ENCODE peak calls at places on chromosomes 1 and 21, in seven cellular contexts. Q, G, L, J, H, B and K are unnamed samples.

GRCh38 chr1:22970096-22970495 is 2.6 kb downstream of the LACTBL1 start:
- DNase-seq in Q (no peak), G (no peak), L (no peak), J (no peak), H (no peak), B (no peak), K (no peak)

GRCh38 chr1:168102482-168102881 is 34.2 kb downstream of the GPR161 start:
- DNase-seq in Q (no peak), G (no peak), L (no peak), J (no peak), H (no peak), B (no peak), K (peak)

GRCh38 chr1:90045853-90046563 is 51.1 kb downstream of the ZNF326 start:
- DNase-seq in Q (peak), G (peak), L (peak), J (peak), H (peak), B (no peak), K (peak)

GRCh38 chr1:26697441-26697977 is 1.7 kb downstream of the ARID1A start:
- DNase-seq in Q (no peak), G (no peak), L (no peak), J (no peak), H (no peak), B (no peak), K (no peak)

GRCh38 chr1:37890378-37891014 is 31.1 kb upstream of the MTF1 start:
- DNase-seq in Q (no peak), G (no peak), L (no peak), J (peak), H (peak), B (peak), K (peak)

GRCh38 chr21:16002872-16003466 is 273.2 kb downstream of the USP25 start:
- DNase-seq in Q (no peak), G (no peak), L (no peak), J (no peak), H (no peak), B (peak), K (peak)

GRCh38 chr1:43557744-43558245 is 27.1 kb downstream of the PTPRF start:
- DNase-seq in Q (no peak), G (no peak), L (no peak), J (peak), H (peak), B (no peak), K (no peak)

GRCh38 chr1:61434276-61434675 is 290.7 kb downstream of the TM2D1 start:
- DNase-seq in Q (no peak), G (no peak), L (no peak), J (no peak), H (no peak), B (no peak), K (peak)

GRCh38 chr1:199242162-199242561 is 603.3 kb downstream of the PTPRC start:
- DNase-seq in Q (no peak), G (no peak), L (no peak), J (no peak), H (no peak), B (no peak), K (no peak)

GRCh38 chr1:33818071-33818470 is 45.8 kb upstream of the HMGB4 start:
- DNase-seq in Q (no peak), G (no peak), L (no peak), J (peak), H (no peak), B (no peak), K (no peak)

GRCh38 chr21:38439336-38439900 is 58.9 kb downstream of the ERG start:
- DNase-seq in Q (no peak), G (no peak), L (no peak), J (no peak), H (no peak), B (no peak), K (no peak)

GRCh38 chr1:41547781-41548560 is 63.5 kb upstream of the EDN2 start:
- DNase-seq in Q (no peak), G (no peak), L (no peak), J (no peak), H (no peak), B (no peak), K (no peak)

GRCh38 chr1:36520771-36521420 is 38.2 kb upstream of the CSF3R start:
- DNase-seq in Q (no peak), G (no peak), L (no peak), J (no peak), H (no peak), B (no peak), K (no peak)

GRCh38 chr21:26041441-26042180 is 129.0 kb downstream of the APP start:
- DNase-seq in Q (no peak), G (no peak), L (no peak), J (no peak), H (no peak), B (no peak), K (peak)

GRCh38 chr1:165153182-165153581 is 203.3 kb downstream of the LMX1A start:
- DNase-seq in Q (no peak), G (no peak), L (no peak), J (no peak), H (no peak), B (no peak), K (no peak)

GRCh38 chr21:25949701-25950100 is 214.9 kb downstream of the GABPA start:
- DNase-seq in Q (no peak), G (no peak), L (no peak), J (no peak), H (no peak), B (no peak), K (no peak)

GRCh38 chr1:176765608-176766007 is 302.6 kb downstream of the PAPPA2 start:
- DNase-seq in Q (peak), G (no peak), L (no peak), J (peak), H (no peak), B (no peak), K (no peak)

GRCh38 chr21:40254540-40255455 is 387.6 kb downstream of the PCP4 start:
- DNase-seq in Q (no peak), G (no peak), L (no peak), J (no peak), H (no peak), B (no peak), K (no peak)

GRCh38 chr1:206814716-206815341 is 42.5 kb upstream of the IL10 start:
- DNase-seq in Q (no peak), G (no peak), L (no peak), J (no peak), H (peak), B (no peak), K (peak)

GRCh38 chr1:59096501-59096900 is 200.4 kb upstream of the FGGY start:
- DNase-seq in Q (no peak), G (no peak), L (no peak), J (no peak), H (no peak), B (no peak), K (no peak)

GRCh38 chr1:19437911-19438310 is 47.4 kb downstream of the CAPZB start:
- DNase-seq in Q (no peak), G (no peak), L (no peak), J (no peak), H (peak), B (no peak), K (peak)

GRCh38 chr1:233518344-233518743 is 95.6 kb upstream of the KCNK1 start:
- DNase-seq in Q (peak), G (peak), L (peak), J (peak), H (peak), B (no peak), K (no peak)

GRCh38 chr1:9816199-9816598 is 7.6 kb downstream of the CLSTN1 start:
- DNase-seq in Q (no peak), G (no peak), L (no peak), J (no peak), H (no peak), B (no peak), K (peak)

GRCh38 chr1:205444931-205445652 is 10.8 kb downstream of the BLACAT1 start:
- DNase-seq in Q (peak), G (peak), L (peak), J (peak), H (no peak), B (no peak), K (no peak)

GRCh38 chr1:209641216-209642181 is 10.7 kb downstream of the LAMB3 start:
- DNase-seq in Q (no peak), G (no peak), L (no peak), J (no peak), H (peak), B (no peak), K (no peak)

GRCh38 chr1:206459703-206460102 is 10.6 kb upstream of the IKBKE start:
- DNase-seq in Q (no peak), G (no peak), L (no peak), J (no peak), H (no peak), B (no peak), K (no peak)

GRCh38 chr1:167107456-167107855 is 13.6 kb downstream of the STYXL2 start:
- DNase-seq in Q (no peak), G (no peak), L (no peak), J (no peak), H (peak), B (peak), K (no peak)

GRCh38 chr1:115031595-115031994 is 2.0 kb downstream of the TSHB start:
- DNase-seq in Q (no peak), G (no peak), L (no peak), J (peak), H (no peak), B (no peak), K (no peak)

GRCh38 chr1:222627232-222627631 is 9.3 kb downstream of the MIA3 start:
- DNase-seq in Q (no peak), G (no peak), L (no peak), J (no peak), H (no peak), B (no peak), K (peak)

GRCh38 chr1:98421098-98421460 is 240.4 kb upstream of the SNX7 start:
- DNase-seq in Q (no peak), G (no peak), L (no peak), J (no peak), H (no peak), B (no peak), K (no peak)

GRCh38 chr1:27455166-27455811 is 34.7 kb downstream of the WASF2 start:
- DNase-seq in Q (no peak), G (no peak), L (no peak), J (no peak), H (no peak), B (no peak), K (no peak)

GRCh38 chr1:229893762-229894444 is 173.1 kb upstream of the GALNT2 start:
- DNase-seq in Q (no peak), G (no peak), L (no peak), J (no peak), H (no peak), B (no peak), K (no peak)

GRCh38 chr1:202586018-202586821 is 124.0 kb downstream of the SYT2 start:
- DNase-seq in Q (no peak), G (no peak), L (no peak), J (peak), H (peak), B (no peak), K (peak)

GRCh38 chr1:92695104-92695503 is 89.8 kb downstream of the EVI5 start:
- DNase-seq in Q (no peak), G (no peak), L (no peak), J (no peak), H (no peak), B (no peak), K (peak)

GRCh38 chr1:43844114-43844513 is 89.5 kb upstream of the ARTN start:
- DNase-seq in Q (no peak), G (no peak), L (no peak), J (peak), H (no peak), B (no peak), K (no peak)

GRCh38 chr1:26060832-26061574 is 6.4 kb downstream of the TRIM63 start:
- DNase-seq in Q (no peak), G (no peak), L (no peak), J (no peak), H (no peak), B (no peak), K (no peak)

GRCh38 chr1:28449904-28450303 is 55.9 kb upstream of the RCC1 start:
- DNase-seq in Q (no peak), G (no peak), L (no peak), J (no peak), H (no peak), B (no peak), K (no peak)

GRCh38 chr1:114597949-114598348 is 16.5 kb upstream of the BCAS2 start:
- DNase-seq in Q (no peak), G (no peak), L (no peak), J (no peak), H (no peak), B (no peak), K (peak)

DNA sequence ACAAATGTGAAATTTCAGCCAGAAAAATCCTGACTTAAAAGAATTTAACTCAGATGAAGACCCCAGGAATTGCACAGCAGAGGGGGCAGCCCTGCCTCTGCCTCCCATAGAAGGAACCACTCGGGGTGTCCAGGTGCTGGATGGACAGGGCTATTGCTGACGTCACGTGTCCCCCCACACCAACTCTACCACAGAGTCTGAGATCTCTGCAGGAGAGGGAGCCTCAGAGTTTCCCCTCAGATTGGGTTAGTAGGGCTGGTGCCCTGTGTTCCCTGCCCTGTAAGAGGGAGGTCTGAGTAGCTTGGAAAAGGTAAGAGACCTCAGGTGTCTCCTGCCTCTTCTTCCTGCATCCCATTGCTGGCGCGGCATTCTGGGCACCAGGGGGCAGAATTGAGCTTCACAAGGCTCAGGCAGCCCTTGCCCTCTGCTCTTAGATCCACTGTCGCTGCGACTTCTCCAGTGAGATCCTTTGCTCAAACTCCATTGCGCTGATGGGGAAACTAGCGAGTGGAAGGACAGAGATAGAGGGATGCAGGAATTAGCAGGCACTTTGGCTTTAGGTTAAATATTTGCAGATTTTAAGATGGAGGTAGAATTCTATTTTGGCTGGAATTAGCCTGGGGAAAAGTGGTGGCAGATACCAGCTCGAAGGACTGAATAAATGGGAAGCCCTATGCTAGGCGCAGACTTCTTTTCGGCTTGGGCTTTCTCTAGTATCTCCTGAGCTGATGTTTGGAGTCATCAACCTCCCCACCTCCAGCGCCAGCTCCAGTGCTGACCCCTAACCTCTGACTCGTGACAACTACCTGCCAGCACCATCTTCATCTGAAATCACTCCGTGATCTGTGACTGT is 42.8 kb upstream of the DMBX1 start:
- DNase-seq in Q (peak), G (peak), L (peak), J (peak), H (peak), B (peak), K (peak)
- H2AK5ac ChIP-seq in Q (no peak), G (no peak), L (no peak), J (no peak), H (no peak), B (no peak), K (no peak)

DNA sequence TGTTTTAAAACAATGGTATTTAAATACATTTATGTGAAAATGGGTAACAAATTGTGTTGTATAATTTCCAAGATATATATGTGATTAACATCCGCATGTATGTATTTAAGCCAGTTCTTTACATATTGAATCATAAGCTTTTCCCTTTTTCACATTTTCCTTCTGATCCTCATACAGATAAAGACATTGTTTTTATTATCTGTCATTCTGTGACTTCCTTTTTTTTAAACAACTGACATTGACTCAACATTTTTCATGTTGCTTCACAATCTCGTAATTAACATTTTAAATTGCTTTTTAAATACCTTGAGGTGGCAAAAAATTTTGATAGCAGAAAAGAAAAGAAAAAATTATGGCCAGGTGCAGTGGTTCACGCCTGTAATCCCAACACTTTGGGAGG is 1.4 kb downstream of the STXBP3 start:
- DNase-seq in Q (no peak), G (no peak), L (no peak), J (no peak), H (no peak), B (no peak), K (no peak)
- H2AK5ac ChIP-seq in Q (no peak), G (no peak), L (no peak), J (no peak), H (no peak), B (no peak), K (no peak)

DNA sequence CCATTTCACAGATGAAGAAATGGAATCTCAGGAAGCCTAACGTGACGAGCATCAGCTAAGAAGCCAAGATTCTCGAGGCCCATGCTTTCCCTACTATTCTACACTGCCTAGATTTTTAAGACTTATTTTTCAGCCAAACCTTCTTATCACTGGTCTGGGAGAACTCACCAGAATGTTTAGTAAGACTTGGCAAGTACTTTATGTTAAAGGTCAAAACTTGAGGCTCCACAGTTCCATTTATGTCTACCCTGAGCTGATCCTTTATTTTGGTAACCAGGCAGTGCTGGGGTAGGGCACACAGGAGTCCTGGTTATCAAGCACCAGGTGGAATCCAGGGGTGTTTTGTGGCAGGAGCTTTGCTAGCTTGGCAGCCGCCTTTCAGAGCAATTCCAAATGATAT is 16.8 kb downstream of the PLXNA2 start:
- DNase-seq in Q (no peak), G (no peak), L (no peak), J (no peak), H (no peak), B (no peak), K (no peak)
- H2AK5ac ChIP-seq in Q (no peak), G (no peak), L (no peak), J (no peak), H (no peak), B (no peak), K (no peak)

DNA sequence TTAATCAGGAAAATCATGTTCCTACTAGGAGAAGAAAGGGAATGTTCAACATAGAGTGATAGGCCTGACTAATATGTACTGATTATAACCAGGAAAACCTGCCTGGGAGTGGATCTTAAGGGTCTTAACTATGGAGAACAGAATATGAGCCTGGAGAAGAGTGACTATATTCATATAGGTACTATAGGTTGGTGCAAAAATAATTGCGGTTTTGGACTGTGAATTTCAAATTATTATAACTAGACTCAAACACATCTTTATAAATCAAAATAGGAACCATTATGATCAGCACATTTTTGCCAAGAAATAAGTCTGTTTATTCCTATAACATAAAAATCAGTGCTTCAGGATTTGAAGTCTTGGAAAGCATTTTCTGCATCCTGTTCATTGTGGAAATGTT is 189.8 kb upstream of the ADAMTS5 start:
- DNase-seq in Q (no peak), G (no peak), L (no peak), J (no peak), H (no peak), B (no peak), K (no peak)
- H2AK5ac ChIP-seq in Q (no peak), G (no peak), L (no peak), J (no peak), H (no peak), B (no peak), K (no peak)

DNA sequence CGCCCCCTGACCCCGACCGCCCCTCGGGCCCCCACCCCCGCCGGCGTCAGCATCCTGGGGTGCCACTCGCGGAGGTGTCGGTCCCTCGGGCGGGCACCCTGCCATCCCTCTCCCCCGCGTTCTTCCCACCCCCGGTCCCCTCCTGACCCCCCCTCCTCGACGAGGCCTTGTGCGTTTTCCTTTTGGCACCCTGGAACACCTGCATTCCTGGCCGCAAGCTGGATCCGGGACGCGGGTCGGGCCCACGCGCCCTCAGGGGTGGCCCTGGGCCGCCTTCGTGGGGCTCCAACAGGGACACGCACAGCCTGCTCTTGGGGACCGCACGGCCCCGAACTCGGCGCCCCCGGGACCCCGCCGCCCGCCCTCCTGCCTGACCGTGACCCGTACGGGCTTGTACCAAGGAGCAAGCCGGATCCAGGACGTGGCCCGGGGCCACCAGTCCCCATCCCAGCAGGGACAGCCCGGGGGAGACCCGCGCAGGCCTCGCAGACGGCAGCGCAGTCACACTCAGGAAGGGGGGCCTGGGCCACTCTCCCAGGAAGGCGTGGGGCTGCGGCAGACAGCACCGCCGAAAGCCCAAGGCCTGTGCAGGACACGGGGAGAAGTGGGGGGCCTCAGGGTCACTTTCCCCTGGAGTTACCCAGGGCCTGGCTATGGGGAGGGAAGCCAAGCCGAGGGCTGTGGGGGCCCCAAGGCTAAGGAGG is 579 bp upstream of the SLC19A1 start:
- DNase-seq in Q (peak), G (peak), L (no peak), J (no peak), H (no peak), B (no peak), K (no peak)
- H2AK5ac ChIP-seq in Q (no peak), G (peak), L (peak), J (no peak), H (peak), B (peak), K (peak)

GRCh38 chr1:193960499-193960898 is 774.1 kb upstream of the B3GALT2 start:
- DNase-seq in Q (no peak), G (no peak), L (no peak), J (no peak), H (no peak), B (no peak), K (no peak)
- H2AK5ac ChIP-seq in Q (no peak), G (no peak), L (no peak), J (no peak), H (no peak), B (no peak), K (no peak)

GRCh38 chr1:51936531-51936930 is 54.0 kb downstream of the RAB3B start:
- DNase-seq in Q (no peak), G (no peak), L (no peak), J (no peak), H (no peak), B (peak), K (peak)

GRCh38 chr1:51941528-51941927 is 49.0 kb downstream of the RAB3B start:
- DNase-seq in Q (no peak), G (no peak), L (no peak), J (no peak), H (no peak), B (no peak), K (peak)

GRCh38 chr1:51942281-51942680 is 48.2 kb downstream of the RAB3B start:
- DNase-seq in Q (no peak), G (no peak), L (no peak), J (no peak), H (no peak), B (no peak), K (no peak)

GRCh38 chr1:51937112-51937511 is 53.4 kb downstream of the RAB3B start:
- DNase-seq in Q (no peak), G (no peak), L (no peak), J (no peak), H (no peak), B (no peak), K (no peak)
- H2AK5ac ChIP-seq in Q (no peak), G (no peak), L (no peak), J (no peak), H (no peak), B (no peak), K (no peak)